ENCODE peak calls at places on chromosomes 3 and 15, in five cellular contexts. J, G, A, M and S are unnamed samples.

GRCh38 chr3:170869645-170870593 is at the start of gene RPL22L1:
- DNase-seq in A (peak), J (peak), M (no peak), G (peak), S (peak)

GRCh38 chr3:90184861-90185260 is 1077.4 kb downstream of the EPHA3 start:
- DNase-seq in A (no peak), M (no peak), G (no peak), J (no peak), S (no peak)

GRCh38 chr3:126468028-126468891 is 7.4 kb downstream of the ZXDC start:
- DNase-seq in G (no peak), J (peak), M (no peak), A (peak), S (peak)

GRCh38 chr15:48096813-48097212 is 24.0 kb upstream of the SLC24A5 start:
- DNase-seq in G (no peak), M (no peak), J (peak), A (no peak), S (no peak)

GRCh38 chr15:68408526-68408925 is 23.4 kb downstream of the ITGA11 start:
- DNase-seq in J (no peak), G (no peak), M (no peak), A (no peak), S (no peak)

GRCh38 chr3:167863811-167864558 is 128.5 kb downstream of the SERPINI1 start:
- DNase-seq in M (no peak), G (no peak), A (no peak), J (no peak), S (no peak)

GRCh38 chr3:152380048-152380447 is 111.3 kb downstream of the MBNL1 start:
- DNase-seq in M (no peak), J (no peak), G (no peak), A (no peak), S (no peak)

GRCh38 chr3:87082806-87083440 is 92.0 kb upstream of the VGLL3 start:
- DNase-seq in G (peak), A (no peak), J (peak), M (peak), S (peak)

GRCh38 chr3:157532529-157533297 is 29.5 kb upstream of the VEPH1 start:
- DNase-seq in M (peak), A (no peak), J (peak), G (peak), S (peak)